ENCODE peak calls at places on chromosomes 2 and 18, in seven cellular contexts. One of them, this sample, is unnamed.

GRCh38 chr18:7133181-7133580 is 15.6 kb upstream of the LAMA1 start:
- DNase-seq in amygdala: no peak
- DNase-seq in AG09309: no peak
- DNase-seq in substantia nigra: no peak
- DNase-seq in activated naive CD8-positive, alpha-beta T cell treated with anti-CD3 and anti-CD28 coated beads, Interleukin-2, amount 50 U/mL, for 24 hours: no peak
- DNase-seq in A549: no peak
- DNase-seq in KBM-7: no peak
- DNase-seq in this sample: peak

GRCh38 chr2:15634846-15635490 is 43.3 kb downstream of the DDX1 start:
- DNase-seq in amygdala: no peak
- DNase-seq in AG09309: no peak
- DNase-seq in substantia nigra: no peak
- DNase-seq in activated naive CD8-positive, alpha-beta T cell treated with anti-CD3 and anti-CD28 coated beads, Interleukin-2, amount 50 U/mL, for 24 hours: no peak
- DNase-seq in A549: no peak
- DNase-seq in KBM-7: no peak
- DNase-seq in this sample: peak

GRCh38 chr2:215826838-215827441 is 186.4 kb downstream of the MREG start:
- DNase-seq in amygdala: no peak
- DNase-seq in AG09309: no peak
- DNase-seq in substantia nigra: no peak
- DNase-seq in activated naive CD8-positive, alpha-beta T cell treated with anti-CD3 and anti-CD28 coated beads, Interleukin-2, amount 50 U/mL, for 24 hours: no peak
- DNase-seq in A549: peak
- DNase-seq in KBM-7: no peak
- DNase-seq in this sample: peak

GRCh38 chr18:52352920-52353319 is 12.9 kb downstream of the DCC start:
- DNase-seq in amygdala: no peak
- DNase-seq in AG09309: no peak
- DNase-seq in substantia nigra: no peak
- DNase-seq in activated naive CD8-positive, alpha-beta T cell treated with anti-CD3 and anti-CD28 coated beads, Interleukin-2, amount 50 U/mL, for 24 hours: no peak
- DNase-seq in A549: no peak
- DNase-seq in KBM-7: no peak
- DNase-seq in this sample: no peak

GRCh38 chr2:64157792-64158191 is 13.6 kb upstream of the PELI1 start:
- DNase-seq in amygdala: no peak
- DNase-seq in AG09309: no peak
- DNase-seq in substantia nigra: no peak
- DNase-seq in activated naive CD8-positive, alpha-beta T cell treated with anti-CD3 and anti-CD28 coated beads, Interleukin-2, amount 50 U/mL, for 24 hours: no peak
- DNase-seq in A549: no peak
- DNase-seq in KBM-7: no peak
- DNase-seq in this sample: peak

GRCh38 chr2:195600796-195601195 is 56.2 kb upstream of the SLC39A10 start:
- DNase-seq in amygdala: no peak
- DNase-seq in AG09309: no peak
- DNase-seq in substantia nigra: no peak
- DNase-seq in activated naive CD8-positive, alpha-beta T cell treated with anti-CD3 and anti-CD28 coated beads, Interleukin-2, amount 50 U/mL, for 24 hours: no peak
- DNase-seq in A549: no peak
- DNase-seq in KBM-7: no peak
- DNase-seq in this sample: no peak

GRCh38 chr2:219627105-219628100 is at the start of gene SLC4A3:
- DNase-seq in amygdala: no peak
- DNase-seq in AG09309: no peak
- DNase-seq in substantia nigra: no peak
- DNase-seq in activated naive CD8-positive, alpha-beta T cell treated with anti-CD3 and anti-CD28 coated beads, Interleukin-2, amount 50 U/mL, for 24 hours: no peak
- DNase-seq in A549: peak
- DNase-seq in KBM-7: no peak
- DNase-seq in this sample: peak

GRCh38 chr2:225074919-225075681 is 32.8 kb upstream of the DOCK10 start:
- DNase-seq in amygdala: no peak
- DNase-seq in AG09309: no peak
- DNase-seq in substantia nigra: no peak
- DNase-seq in activated naive CD8-positive, alpha-beta T cell treated with anti-CD3 and anti-CD28 coated beads, Interleukin-2, amount 50 U/mL, for 24 hours: no peak
- DNase-seq in A549: no peak
- DNase-seq in KBM-7: no peak
- DNase-seq in this sample: peak

GRCh38 chr2:23697256-23697655 is 229.7 kb downstream of the ATAD2B start:
- DNase-seq in amygdala: no peak
- DNase-seq in AG09309: no peak
- DNase-seq in substantia nigra: no peak
- DNase-seq in activated naive CD8-positive, alpha-beta T cell treated with anti-CD3 and anti-CD28 coated beads, Interleukin-2, amount 50 U/mL, for 24 hours: no peak
- DNase-seq in A549: no peak
- DNase-seq in KBM-7: no peak
- DNase-seq in this sample: no peak

GRCh38 chr18:48802543-48803428 is 148.0 kb downstream of the SMAD7 start:
- DNase-seq in amygdala: peak
- DNase-seq in AG09309: no peak
- DNase-seq in substantia nigra: no peak
- DNase-seq in activated naive CD8-positive, alpha-beta T cell treated with anti-CD3 and anti-CD28 coated beads, Interleukin-2, amount 50 U/mL, for 24 hours: no peak
- DNase-seq in A549: no peak
- DNase-seq in KBM-7: no peak
- DNase-seq in this sample: no peak

GRCh38 chr18:75161629-75162028 is 47.3 kb downstream of the PTGR3 start:
- DNase-seq in amygdala: no peak
- DNase-seq in AG09309: no peak
- DNase-seq in substantia nigra: no peak
- DNase-seq in activated naive CD8-positive, alpha-beta T cell treated with anti-CD3 and anti-CD28 coated beads, Interleukin-2, amount 50 U/mL, for 24 hours: peak
- DNase-seq in A549: peak
- DNase-seq in KBM-7: peak
- DNase-seq in this sample: peak

GRCh38 chr2:164992818-164993217 is 37.5 kb upstream of the SLC38A11 start:
- DNase-seq in amygdala: no peak
- DNase-seq in AG09309: peak
- DNase-seq in substantia nigra: no peak
- DNase-seq in activated naive CD8-positive, alpha-beta T cell treated with anti-CD3 and anti-CD28 coated beads, Interleukin-2, amount 50 U/mL, for 24 hours: peak
- DNase-seq in A549: no peak
- DNase-seq in KBM-7: peak
- DNase-seq in this sample: peak

GRCh38 chr2:190909680-190910079 is 29.1 kb downstream of the GLS start:
- DNase-seq in amygdala: no peak
- DNase-seq in AG09309: no peak
- DNase-seq in substantia nigra: no peak
- DNase-seq in activated naive CD8-positive, alpha-beta T cell treated with anti-CD3 and anti-CD28 coated beads, Interleukin-2, amount 50 U/mL, for 24 hours: no peak
- DNase-seq in A549: no peak
- DNase-seq in KBM-7: no peak
- DNase-seq in this sample: no peak

GRCh38 chr2:85998071-85998991 is 107.4 kb downstream of the POLR1A start:
- DNase-seq in amygdala: no peak
- DNase-seq in AG09309: no peak
- DNase-seq in substantia nigra: no peak
- DNase-seq in activated naive CD8-positive, alpha-beta T cell treated with anti-CD3 and anti-CD28 coated beads, Interleukin-2, amount 50 U/mL, for 24 hours: no peak
- DNase-seq in A549: no peak
- DNase-seq in KBM-7: no peak
- DNase-seq in this sample: peak

GRCh38 chr2:208147759-208148158 is 1.8 kb upstream of the CRYGB start:
- DNase-seq in amygdala: no peak
- DNase-seq in AG09309: no peak
- DNase-seq in substantia nigra: no peak
- DNase-seq in activated naive CD8-positive, alpha-beta T cell treated with anti-CD3 and anti-CD28 coated beads, Interleukin-2, amount 50 U/mL, for 24 hours: no peak
- DNase-seq in A549: no peak
- DNase-seq in KBM-7: no peak
- DNase-seq in this sample: no peak

GRCh38 chr2:187567126-187567525 is 12.9 kb upstream of the TFPI start:
- DNase-seq in amygdala: no peak
- DNase-seq in AG09309: no peak
- DNase-seq in substantia nigra: no peak
- DNase-seq in activated naive CD8-positive, alpha-beta T cell treated with anti-CD3 and anti-CD28 coated beads, Interleukin-2, amount 50 U/mL, for 24 hours: no peak
- DNase-seq in A549: no peak
- DNase-seq in KBM-7: no peak
- DNase-seq in this sample: peak

GRCh38 chr2:182283512-182283911 is 143.3 kb downstream of the PDE1A start:
- DNase-seq in amygdala: no peak
- DNase-seq in AG09309: no peak
- DNase-seq in substantia nigra: no peak
- DNase-seq in activated naive CD8-positive, alpha-beta T cell treated with anti-CD3 and anti-CD28 coated beads, Interleukin-2, amount 50 U/mL, for 24 hours: no peak
- DNase-seq in A549: no peak
- DNase-seq in KBM-7: no peak
- DNase-seq in this sample: no peak

GRCh38 chr2:180577567-180577966 is 402.8 kb upstream of the UBE2E3 start:
- DNase-seq in amygdala: no peak
- DNase-seq in AG09309: no peak
- DNase-seq in substantia nigra: no peak
- DNase-seq in activated naive CD8-positive, alpha-beta T cell treated with anti-CD3 and anti-CD28 coated beads, Interleukin-2, amount 50 U/mL, for 24 hours: no peak
- DNase-seq in A549: no peak
- DNase-seq in KBM-7: no peak
- DNase-seq in this sample: no peak

GRCh38 chr2:268323-268722 is 3.6 kb downstream of the ACP1 start:
- DNase-seq in amygdala: no peak
- DNase-seq in AG09309: no peak
- DNase-seq in substantia nigra: no peak
- DNase-seq in activated naive CD8-positive, alpha-beta T cell treated with anti-CD3 and anti-CD28 coated beads, Interleukin-2, amount 50 U/mL, for 24 hours: no peak
- DNase-seq in A549: no peak
- DNase-seq in KBM-7: no peak
- DNase-seq in this sample: no peak

GRCh38 chr2:168912466-168913170 is 11.5 kb downstream of the G6PC2 start:
- DNase-seq in amygdala: no peak
- DNase-seq in AG09309: no peak
- DNase-seq in substantia nigra: peak
- DNase-seq in activated naive CD8-positive, alpha-beta T cell treated with anti-CD3 and anti-CD28 coated beads, Interleukin-2, amount 50 U/mL, for 24 hours: peak
- DNase-seq in A549: no peak
- DNase-seq in KBM-7: peak
- DNase-seq in this sample: peak

This sample was measured in EH.